ENCODE peak calls at places on chromosome 2, in six cellular contexts. S, K, W, Q, Y and X are unnamed samples.

GRCh38 chr2:47056875-47057731 is 98.0 kb downstream of the STPG4 start:
- DNase-seq in S (no peak), K (peak; percentile 73), W (peak; percentile 72), Q (peak; percentile 86), Y (peak; percentile 60), X (no peak)

GRCh38 chr2:188076149-188077056 is 215.3 kb upstream of the GULP1 start:
- DNase-seq in S (no peak), K (no peak), W (no peak), Q (no peak), Y (peak; percentile 3), X (no peak)

GRCh38 chr2:53131416-53131815 is 636.2 kb upstream of the CHAC2 start:
- DNase-seq in S (no peak), K (no peak), W (no peak), Q (no peak), Y (no peak), X (no peak)

GRCh38 chr2:51350100-51350499 is 318.2 kb upstream of the NRXN1 start:
- DNase-seq in S (no peak), K (no peak), W (no peak), Q (no peak), Y (no peak), X (no peak)

GRCh38 chr2:238408615-238409340 is 17.9 kb upstream of the ASB1 start:
- DNase-seq in S (no peak), K (no peak), W (no peak), Q (no peak), Y (no peak), X (no peak)

GRCh38 chr2:241804326-241805276 is 4.4 kb upstream of the NEU4 start:
- DNase-seq in S (no peak), K (peak; percentile 56), W (peak; percentile 55), Q (peak; percentile 61), Y (peak; percentile 69), X (peak; percentile 75)

GRCh38 chr2:232698552-232699091 is 1.5 kb downstream of the GIGYF2 start:
- DNase-seq in S (no peak), K (no peak), W (no peak), Q (no peak), Y (no peak), X (no peak)

GRCh38 chr2:23673830-23674679 is 252.9 kb downstream of the ATAD2B start:
- DNase-seq in S (no peak), K (no peak), W (no peak), Q (no peak), Y (no peak), X (no peak)

GRCh38 chr2:216499641-216500218 is 1.1 kb downstream of the RPL37A start:
- DNase-seq in S (no peak), K (no peak), W (no peak), Q (no peak), Y (no peak), X (no peak)

GRCh38 chr2:172451923-172452322 is 24.5 kb downstream of the ITGA6 start:
- DNase-seq in S (no peak), K (no peak), W (no peak), Q (no peak), Y (no peak), X (no peak)

GRCh38 chr2:204538179-204539009 is 6.9 kb upstream of the PARD3B start:
- DNase-seq in S (no peak), K (no peak), W (no peak), Q (peak; percentile 75), Y (no peak), X (no peak)

GRCh38 chr2:65952966-65953365 is 482.0 kb upstream of the MEIS1 start:
- DNase-seq in S (no peak), K (no peak), W (no peak), Q (no peak), Y (no peak), X (no peak)

GRCh38 chr2:156430236-156430977 is 5.8 kb upstream of the GPD2 start:
- DNase-seq in S (no peak), K (no peak), W (no peak), Q (no peak), Y (no peak), X (no peak)

GRCh38 chr2:73110622-73111299 is 2.0 kb downstream of the RAB11FIP5 start:
- DNase-seq in S (no peak), K (no peak), W (no peak), Q (no peak), Y (no peak), X (no peak)

GRCh38 chr2:239190921-239191885 is 209.6 kb downstream of the HDAC4 start:
- DNase-seq in S (no peak), K (peak; percentile 48), W (no peak), Q (peak; percentile 58), Y (no peak), X (peak; percentile 54)